ENCODE peak calls at places on chromosome 9, in four cellular contexts. C is stimulated activated naive CD8-positive, alpha-beta T cell treated with anti-CD3 and anti-CD28 coated beads, Interleukin-15, Interleukin-2, amounts not matched to agents 100 U/mL and 50 U/mL, for 24 hours; O is G401; E is left kidney. G is an unnamed sample.

GRCh38 chr9:121275781-121276658 is 8.1 kb downstream of the GSN start:
- DNase-seq in C (no peak), O (no peak), E (no peak), G (no peak)

GRCh38 chr9:69346596-69347390 is 21.8 kb downstream of the ENTREP1 start:
- DNase-seq in O (no peak), C (no peak), E (no peak), G (no peak)

GRCh38 chr9:69513291-69513690 is 158.9 kb downstream of the APBA1 start:
- DNase-seq in E (peak), O (peak), C (no peak), G (no peak)

GRCh38 chr9:2697492-2697891 is 19.8 kb upstream of the KCNV2 start:
- DNase-seq in O (no peak), C (no peak), E (no peak), G (no peak)

GRCh38 chr9:34139477-34140146 is 13.1 kb upstream of the DCAF12 start:
- DNase-seq in O (peak), E (peak), C (no peak), G (peak)

GRCh38 chr9:93258818-93259489 is 75.0 kb downstream of the WNK2 start:
- DNase-seq in C (no peak), E (no peak), O (no peak), G (no peak)

GRCh38 chr9:137589441-137590122 is 730 bp downstream of the ZMYND19 start:
- DNase-seq in O (no peak), C (no peak), E (peak), G (no peak)

GRCh38 chr9:72902268-72902667 is 50.6 kb downstream of the ALDH1A1 start:
- DNase-seq in E (peak), C (no peak), O (no peak), G (no peak)

GRCh38 chr9:127875306-127875966 is 2.0 kb downstream of the AK1 start:
- DNase-seq in C (no peak), E (no peak), O (no peak), G (no peak)

GRCh38 chr9:27109621-27110020 is 596 bp downstream of the TEK start:
- DNase-seq in O (peak), E (no peak), C (no peak), G (no peak)

GRCh38 chr9:95505676-95506437 is 10.9 kb downstream of the PTCH1 start:
- DNase-seq in C (peak), E (peak), O (peak), G (no peak)

GRCh38 chr9:116002624-116003023 is 151.0 kb upstream of the PAPPA start:
- DNase-seq in C (no peak), E (no peak), O (no peak), G (no peak)

GRCh38 chr9:128169925-128170324 is 9.9 kb downstream of the BBLN start:
- DNase-seq in C (no peak), E (no peak), O (no peak), G (no peak)

GRCh38 chr9:120982851-120983250 is 56.3 kb upstream of the TRAF1 start:
- DNase-seq in O (no peak), C (no peak), E (no peak), G (no peak)

GRCh38 chr9:87713278-87713989 is 12.5 kb upstream of the CTSL start:
- DNase-seq in O (no peak), E (peak), C (no peak), G (peak)

GRCh38 chr9:93300585-93301081 is 116.7 kb downstream of the WNK2 start:
- DNase-seq in C (no peak), O (no peak), E (no peak), G (no peak)

GRCh38 chr9:136539427-136540412 is 6.1 kb downstream of the NOTCH1 start:
- DNase-seq in O (no peak), C (peak), E (peak), G (peak)

GRCh38 chr9:98983295-98984268 is 39.9 kb downstream of the COL15A1 start:
- DNase-seq in C (no peak), E (no peak), O (no peak), G (no peak)

GRCh38 chr9:111917201-111917600 is 20.6 kb downstream of the UGCG start:
- DNase-seq in C (no peak), E (no peak), O (no peak), G (no peak)

GRCh38 chr9:71765693-71766092 is 2.6 kb downstream of the CEMIP2 start:
- DNase-seq in O (no peak), E (no peak), C (peak), G (no peak)

GRCh38 chr9:108093773-108094675 is 604.5 kb upstream of the KLF4 start:
- DNase-seq in O (no peak), E (no peak), C (no peak), G (no peak)

GRCh38 chr9:133802256-133802655 is 64.1 kb upstream of the SARDH start:
- DNase-seq in O (no peak), C (no peak), E (peak), G (no peak)

GRCh38 chr9:91736311-91736710 is 213.7 kb downstream of the ROR2 start:
- DNase-seq in E (no peak), O (peak), C (no peak), G (no peak)

G was measured in lung.